ENCODE peak calls at places on chromosomes 3 and 15, in five cellular contexts. U is WERI-Rb-1, B is hepatocyte, L is AG04449, Y is stomach. Z is an unnamed sample.

GRCh38 chr15:75723847-75724660 is 11.4 kb upstream of the CSPG4 start:
- DNase-seq in U (peak), B (peak), L (peak), Y (peak), Z (peak)

GRCh38 chr3:167057586-167057985 is 322.5 kb downstream of the ZBBX start:
- DNase-seq in U (no peak), B (no peak), L (no peak), Y (no peak), Z (no peak)

GRCh38 chr15:83904107-83904720 is 250.3 kb downstream of the ADAMTSL3 start:
- DNase-seq in U (no peak), B (peak), L (no peak), Y (no peak), Z (no peak)

GRCh38 chr3:43455233-43455632 is 166.6 kb downstream of the ANO10 start:
- DNase-seq in U (no peak), B (peak), L (peak), Y (no peak), Z (peak)

GRCh38 chr3:116356056-116356455 is 89.2 kb downstream of the LSAMP start:
- DNase-seq in U (no peak), B (no peak), L (no peak), Y (no peak), Z (no peak)

GRCh38 chr15:34708422-34708821 is 46.4 kb downstream of the GJD2 start:
- DNase-seq in U (peak), B (peak), L (no peak), Y (no peak), Z (no peak)

GRCh38 chr3:159806412-159806811 is 182.2 kb upstream of the IL12A start:
- DNase-seq in U (no peak), B (no peak), L (no peak), Y (no peak), Z (no peak)

GRCh38 chr3:39205131-39205530 is 12.7 kb upstream of the XIRP1 start:
- DNase-seq in U (no peak), B (no peak), L (no peak), Y (no peak), Z (no peak)

GRCh38 chr3:28467414-28467813 is 118.8 kb upstream of the AZI2 start:
- DNase-seq in U (no peak), B (no peak), L (no peak), Y (no peak), Z (no peak)

GRCh38 chr3:29949131-29949530 is 657.3 kb upstream of the TGFBR2 start:
- DNase-seq in U (no peak), B (no peak), L (peak), Y (no peak), Z (no peak)

GRCh38 chr3:170033489-170033888 is 4.3 kb upstream of the GPR160 start:
- DNase-seq in U (no peak), B (no peak), L (no peak), Y (no peak), Z (no peak)

GRCh38 chr3:107927361-107928083 is 163.3 kb downstream of the CD47 start:
- DNase-seq in U (peak), B (peak), L (no peak), Y (peak), Z (peak)

GRCh38 chr3:30221622-30222021 is 384.8 kb upstream of the TGFBR2 start:
- DNase-seq in U (no peak), B (no peak), L (no peak), Y (no peak), Z (no peak)

GRCh38 chr3:189355481-189356201 is 183.9 kb downstream of the TPRG1 start:
- DNase-seq in U (no peak), B (peak), L (no peak), Y (no peak), Z (peak)

GRCh38 chr3:171328419-171329082 is 131.7 kb downstream of the TNIK start:
- DNase-seq in U (peak), B (no peak), L (no peak), Y (peak), Z (peak)

GRCh38 chr3:24157106-24157505 is 212.0 kb downstream of the NR1D2 start:
- DNase-seq in U (no peak), B (no peak), L (no peak), Y (no peak), Z (no peak)

GRCh38 chr3:183536238-183536880 is 19.1 kb downstream of the KLHL6 start:
- DNase-seq in U (no peak), B (no peak), L (no peak), Y (no peak), Z (no peak)

GRCh38 chr3:72957303-72957702 is 39.3 kb upstream of the PPP4R2 start:
- DNase-seq in U (no peak), B (peak), L (no peak), Y (peak), Z (peak)

GRCh38 chr15:96720251-96720650 is 389.8 kb downstream of the NR2F2 start:
- DNase-seq in U (no peak), B (no peak), L (no peak), Y (no peak), Z (no peak)

GRCh38 chr15:87610366-87610765 is 646.2 kb downstream of the NTRK3 start:
- DNase-seq in U (no peak), B (no peak), L (no peak), Y (no peak), Z (no peak)

GRCh38 chr3:123914829-123915228 is 30.7 kb upstream of the MYLK start:
- DNase-seq in U (no peak), B (no peak), L (no peak), Y (no peak), Z (no peak)

GRCh38 chr3:98553751-98554150 is 22.0 kb downstream of the GPR15 start:
- DNase-seq in U (no peak), B (no peak), L (no peak), Y (no peak), Z (no peak)

GRCh38 chr3:56799251-56799882 is 2.4 kb downstream of the ARHGEF3 start:
- DNase-seq in U (no peak), B (peak), L (no peak), Y (no peak), Z (no peak)

GRCh38 chr3:195580733-195581443 is 2.9 kb downstream of the APOD start:
- DNase-seq in U (no peak), B (no peak), L (peak), Y (no peak), Z (no peak)

GRCh38 chr15:81098349-81098748 is 35.7 kb upstream of the CFAP161 start:
- DNase-seq in U (no peak), B (no peak), L (no peak), Y (no peak), Z (no peak)

DNA sequence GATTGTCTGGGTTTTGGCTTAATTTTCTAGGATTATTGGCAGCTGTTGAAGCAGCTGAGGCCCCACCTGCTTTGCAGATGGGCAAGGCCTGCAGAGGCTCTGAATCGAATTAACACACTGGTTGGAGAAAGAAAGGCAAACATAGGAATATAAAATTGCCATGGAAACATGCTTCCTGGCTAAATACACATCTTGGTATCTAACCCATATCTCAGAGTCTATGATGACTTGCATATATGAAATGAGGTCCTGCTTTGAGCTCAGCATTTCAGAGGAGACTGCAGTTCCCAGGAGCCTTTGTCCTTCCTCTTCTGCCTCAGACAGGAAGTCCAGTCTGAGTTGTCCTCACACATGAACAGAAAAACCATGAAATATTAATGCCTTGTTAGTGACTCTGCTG is 24.3 kb upstream of the SV2B start:
- DNase-seq in U (no peak), B (no peak), L (no peak), Y (no peak), Z (no peak)
- TF ChIP-seq CTCF in U (no peak), B (no peak), L (no peak), Y (no peak), Z (no peak)

GRCh38 chr15:43404130-43404529 is 33.2 kb downstream of the TUBGCP4 start:
- DNase-seq in U (no peak), B (no peak), L (no peak), Y (no peak), Z (no peak)

GRCh38 chr15:43403616-43404015 is 32.7 kb downstream of the TUBGCP4 start:
- DNase-seq in U (no peak), B (no peak), L (no peak), Y (no peak), Z (no peak)

GRCh38 chr15:43408789-43409188 is 37.9 kb downstream of the TUBGCP4 start:
- DNase-seq in U (no peak), B (no peak), L (no peak), Y (no peak), Z (no peak)

GRCh38 chr15:43406808-43407207 is 35.9 kb downstream of the TUBGCP4 start:
- DNase-seq in U (no peak), B (no peak), L (no peak), Y (no peak), Z (no peak)

DNA sequence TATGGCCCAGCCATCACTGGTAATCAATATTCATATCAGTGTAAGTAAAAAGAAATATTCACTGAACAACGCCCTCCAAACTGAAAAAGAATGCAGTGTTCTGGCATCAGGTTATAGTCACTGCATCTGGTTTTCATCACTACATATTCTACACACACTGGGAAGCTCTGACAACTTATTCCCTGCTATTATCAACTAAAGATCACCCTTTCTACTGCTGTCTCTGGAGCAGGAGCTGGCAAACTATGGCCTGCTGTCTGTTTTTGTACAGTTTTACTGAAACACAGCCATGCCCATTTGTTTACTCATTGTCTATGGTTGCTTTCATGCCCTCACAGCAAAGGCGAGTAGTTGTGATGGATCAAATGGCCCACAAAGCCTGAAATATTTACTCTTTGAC is 35.3 kb downstream of the TUBGCP4 start:
- DNase-seq in U (no peak), B (no peak), L (no peak), Y (no peak), Z (no peak)
- TF ChIP-seq CTCF in U (no peak), B (no peak), L (no peak), Y (no peak), Z (no peak)

GRCh38 chr15:63612300-63612699 is 15.1 kb downstream of the FBXL22 start:
- DNase-seq in U (no peak), B (no peak), L (no peak), Y (no peak), Z (no peak)

GRCh38 chr15:63611217-63611616 is 14.0 kb downstream of the FBXL22 start:
- DNase-seq in U (peak), B (no peak), L (no peak), Y (no peak), Z (no peak)

GRCh38 chr15:63609448-63609847 is 12.3 kb downstream of the FBXL22 start:
- DNase-seq in U (no peak), B (no peak), L (no peak), Y (no peak), Z (no peak)

GRCh38 chr15:63608989-63609388 is 11.8 kb downstream of the FBXL22 start:
- DNase-seq in U (no peak), B (no peak), L (no peak), Y (no peak), Z (no peak)

DNA sequence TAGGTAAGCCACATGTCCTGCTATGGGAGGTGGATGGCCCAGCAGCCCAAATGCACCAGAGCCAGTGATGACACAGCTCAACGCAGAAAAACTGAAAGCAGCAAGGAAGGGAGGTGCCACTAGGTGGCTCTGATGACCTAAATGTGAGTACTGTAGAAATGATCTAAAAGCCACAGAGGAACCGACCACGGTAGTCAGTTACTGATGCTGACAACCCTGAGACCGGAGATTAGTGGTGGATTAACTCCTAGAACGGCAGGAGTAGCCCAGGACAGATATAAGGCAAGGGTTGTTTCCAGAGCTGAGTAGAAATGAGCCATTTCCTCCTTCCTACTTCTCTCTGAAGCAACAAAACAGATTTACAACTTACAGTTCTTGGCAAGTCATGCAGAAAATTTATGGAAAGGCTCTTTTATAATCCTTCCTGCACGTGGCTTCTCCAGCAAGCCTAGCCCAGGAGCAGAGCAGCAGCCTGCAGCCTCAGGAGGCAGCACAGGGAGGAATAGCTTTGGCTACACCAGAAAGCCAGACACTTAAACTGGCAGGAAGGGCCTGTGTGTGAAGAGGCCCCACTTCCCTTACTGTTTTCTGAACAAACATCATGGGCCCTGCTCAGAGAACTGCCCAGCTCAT is 13.1 kb downstream of the FBXL22 start:
- DNase-seq in U (peak), B (peak), L (no peak), Y (peak), Z (peak)
- TF ChIP-seq CTCF in U (peak), B (peak), L (peak), Y (peak), Z (peak)

DNA sequence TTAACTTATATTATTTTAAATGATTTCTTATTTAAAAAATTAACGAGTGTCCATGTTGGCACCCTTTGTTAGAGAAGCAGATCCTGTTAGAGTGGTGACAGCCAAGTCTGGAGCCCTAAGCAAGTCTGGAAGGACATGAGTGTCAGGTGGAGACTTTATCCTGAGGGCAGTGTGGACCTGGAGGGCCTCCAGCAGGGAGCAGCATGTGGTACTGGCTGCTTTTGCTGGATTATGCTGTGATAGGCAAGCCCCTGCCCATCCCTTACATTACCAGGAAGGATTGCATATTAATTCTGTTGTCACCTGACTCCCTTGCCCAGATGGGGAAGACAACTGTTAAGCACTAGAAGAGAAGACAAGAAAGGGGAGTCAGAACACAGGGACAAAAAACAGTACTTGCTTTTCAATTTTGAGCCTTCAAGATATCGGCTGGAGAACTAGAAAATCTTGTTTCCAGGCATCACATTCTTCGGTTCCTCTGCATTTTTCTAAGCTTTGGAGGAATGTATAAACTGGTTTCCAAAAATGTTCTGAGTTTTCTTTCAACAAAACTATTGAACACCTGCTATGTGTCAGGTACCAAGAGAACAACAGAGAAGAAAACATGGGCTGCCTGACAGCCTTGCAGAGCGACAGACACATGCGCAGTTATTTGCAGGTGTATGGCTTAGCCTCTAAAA is 22.7 kb downstream of the ZNF860 start:
- DNase-seq in U (peak), B (peak), L (no peak), Y (no peak), Z (peak)
- TF ChIP-seq CTCF in U (peak), B (peak), L (no peak), Y (no peak), Z (no peak)

GRCh38 chr15:45314960-45315359 is 62.9 kb downstream of the SLC28A2 start:
- DNase-seq in U (no peak), B (peak), L (no peak), Y (no peak), Z (no peak)
- TF ChIP-seq CTCF in U (no peak), B (peak), L (no peak), Y (no peak), Z (no peak)